ENCODE peak calls at places on chromosomes 2 and 18, in eight cellular contexts. E is lower leg skin, G is fibroblast of villous mesenchyme, S is kidney epithelial cell, Y is SJCRH30, N is A549, H is tibial artery, D is astrocyte of the spinal cord. T is an unnamed sample.

GRCh38 chr2:128603411-128603924 is 284.8 kb upstream of the HS6ST1 start:
- DNase-seq in N (no peak), G (no peak), S (no peak), H (no peak), D (no peak), E (no peak), Y (peak; percentile 24), T (no peak)

GRCh38 chr2:180075763-180076362 is 68.8 kb upstream of the CWC22 start:
- DNase-seq in D (no peak), E (no peak), H (no peak), S (no peak), Y (no peak), N (no peak), G (no peak), T (no peak)

GRCh38 chr2:44135771-44136170 is 32.9 kb upstream of the PPM1B start:
- DNase-seq in S (no peak), H (no peak), E (no peak), G (peak; percentile 81), Y (no peak), N (no peak), D (no peak), T (peak; percentile 51)

GRCh38 chr2:104944495-104944894 is 90.6 kb downstream of the POU3F3 start:
- DNase-seq in S (no peak), Y (peak; percentile 48), E (no peak), G (no peak), N (peak; percentile 3), D (peak; percentile 46), H (no peak), T (peak; percentile 12)

GRCh38 chr2:100935372-100935752 is 66.7 kb upstream of the RPL31 start:
- DNase-seq in N (no peak), S (no peak), G (peak; percentile 40), Y (no peak), D (peak; percentile 73), H (no peak), E (no peak), T (no peak)

GRCh38 chr2:132815522-132815921 is 145.5 kb upstream of the LYPD1 start:
- DNase-seq in H (no peak), N (no peak), S (peak; percentile 9), Y (no peak), D (peak; percentile 94), G (peak; percentile 39), E (no peak), T (peak; percentile 92)

GRCh38 chr2:241008711-241009121 is 10.3 kb downstream of the SNED1 start:
- DNase-seq in S (no peak), E (no peak), G (no peak), N (no peak), D (no peak), Y (no peak), H (no peak), T (no peak)

GRCh38 chr2:95728878-95729511 is 137.2 kb downstream of the TRIM43 start:
- DNase-seq in Y (peak; percentile 66), N (peak; percentile 8), G (peak; percentile 85), E (peak; percentile 77), S (peak; percentile 59), H (peak; percentile 65), D (peak; percentile 89), T (peak; percentile 92)

GRCh38 chr18:30142870-30143269 is 899.7 kb downstream of the DSC3 start:
- DNase-seq in E (no peak), H (no peak), G (no peak), S (no peak), Y (no peak), N (no peak), D (no peak), T (no peak)

GRCh38 chr18:25345432-25345831 is 6.5 kb downstream of the ZNF521 start:
- DNase-seq in D (no peak), Y (no peak), N (no peak), E (no peak), H (no peak), S (no peak), G (no peak), T (no peak)

GRCh38 chr2:42202299-42203008 is 33.3 kb downstream of the EML4 start:
- DNase-seq in N (no peak), E (no peak), D (no peak), Y (no peak), S (no peak), H (no peak), G (no peak), T (peak; percentile 66)

GRCh38 chr2:178962805-178963433 is 87.0 kb downstream of the CCDC141 start:
- DNase-seq in H (no peak), G (no peak), N (no peak), D (no peak), E (no peak), Y (no peak), S (no peak), T (no peak)
- H3K4me3 ChIP-seq in H (no peak overlapping the region), G (no peak overlapping the region), N (no peak overlapping the region), D (no peak overlapping the region), E (no peak overlapping the region), Y (no peak overlapping the region), S (no peak overlapping the region), T (no peak overlapping the region)

DNA sequence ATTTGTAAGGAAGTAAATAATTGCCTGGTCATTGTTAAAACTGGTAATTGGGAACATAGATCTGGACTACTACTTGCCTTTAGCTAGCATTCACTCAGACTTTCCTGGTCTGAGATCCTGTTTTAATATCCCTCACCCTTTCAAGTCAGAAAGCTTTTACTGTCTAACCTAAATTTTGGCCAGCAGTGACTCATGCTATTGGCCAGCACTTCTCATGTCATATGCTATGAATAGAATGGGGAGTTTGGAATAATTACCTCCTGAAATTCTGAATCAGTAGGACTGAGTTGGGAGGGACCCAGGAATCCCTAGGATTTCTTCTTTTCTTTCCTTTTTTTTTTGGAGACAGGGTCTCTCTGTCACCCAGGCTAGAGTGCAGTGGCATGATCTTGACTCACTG is 19.3 kb downstream of the STK36 start:
- DNase-seq in D (peak; percentile 35), E (no peak), S (no peak), H (no peak), Y (no peak), G (no peak), N (no peak), T (peak; percentile 17)
- H3K4me3 ChIP-seq in D (no peak overlapping the region), E (no peak overlapping the region), S (no peak overlapping the region), H (no peak overlapping the region), Y (no peak overlapping the region), G (no peak overlapping the region), N (no peak overlapping the region), T (no peak overlapping the region)

GRCh38 chr2:160380000-160380570 is 113.5 kb downstream of the RBMS1 start:
- DNase-seq in G (no peak), N (no peak), E (no peak), Y (no peak), D (no peak), S (no peak), H (no peak), T (no peak)

GRCh38 chr2:160377204-160377995 is 116.2 kb downstream of the RBMS1 start:
- DNase-seq in G (peak; percentile 53), S (no peak), N (no peak), H (no peak), Y (no peak), D (no peak), E (no peak), T (peak; percentile 71)

GRCh38 chr2:160380613-160381012 is 113.0 kb downstream of the RBMS1 start:
- DNase-seq in D (no peak), G (no peak), N (no peak), E (no peak), S (no peak), H (no peak), Y (no peak), T (no peak)

GRCh38 chr2:160381425-160381951 is 112.1 kb downstream of the RBMS1 start:
- DNase-seq in N (no peak), E (no peak), S (no peak), G (peak; percentile 70), D (no peak), Y (no peak), H (no peak), T (peak; percentile 73)

DNA sequence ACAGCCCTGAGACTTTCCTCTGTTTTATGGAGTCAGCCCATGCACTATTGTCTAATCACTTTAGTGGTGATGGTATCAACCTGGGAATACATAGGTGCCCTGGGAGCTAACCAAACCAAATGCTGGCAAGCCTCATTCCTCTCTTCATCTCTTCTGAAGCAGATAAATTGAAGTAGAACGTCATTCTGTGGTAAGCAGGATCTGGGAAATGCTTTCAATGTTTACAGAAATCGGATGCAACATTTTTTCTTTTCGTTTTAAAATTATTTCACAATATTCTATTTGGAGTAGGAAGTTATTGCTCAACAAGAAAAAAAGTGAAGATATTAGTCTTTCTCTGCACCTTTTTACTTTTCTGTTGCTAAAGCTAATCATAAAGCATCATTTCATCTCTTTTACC is 114.2 kb downstream of the RBMS1 start:
- DNase-seq in D (peak; percentile 65), N (no peak), Y (no peak), S (no peak), E (no peak), H (no peak), G (peak; percentile 98), T (peak; percentile 92)
- H3K4me3 ChIP-seq in D (no peak overlapping the region), N (no peak overlapping the region), Y (no peak overlapping the region), S (no peak overlapping the region), E (no peak overlapping the region), H (no peak overlapping the region), G (no peak overlapping the region), T (peak overlapping the region; percentile 13)

GRCh38 chr2:237672731-237673129 is 45.3 kb downstream of the LRRFIP1 start:
- DNase-seq in N (no peak), H (no peak), S (no peak), E (no peak), D (no peak), Y (no peak), G (no peak), T (no peak)

GRCh38 chr2:237674731-237675276 is 47.4 kb downstream of the LRRFIP1 start:
- DNase-seq in N (no peak), S (peak; percentile 70), H (peak; percentile 92), D (peak; percentile 73), G (peak; percentile 81), Y (peak; percentile 90), E (peak; percentile 88), T (peak; percentile 80)

GRCh38 chr2:237677951-237678481 is 50.6 kb downstream of the LRRFIP1 start:
- DNase-seq in E (no peak), Y (no peak), N (no peak), S (no peak), D (peak; percentile 71), G (peak; percentile 96), H (peak; percentile 65), T (peak; percentile 92)

GRCh38 chr2:237673130-237673921 is 45.9 kb downstream of the LRRFIP1 start:
- DNase-seq in H (peak; percentile 67), Y (peak; percentile 71), N (peak; percentile 78), S (no peak), E (peak; percentile 74), D (peak; percentile 64), G (peak; percentile 73), T (peak; percentile 65)

DNA sequence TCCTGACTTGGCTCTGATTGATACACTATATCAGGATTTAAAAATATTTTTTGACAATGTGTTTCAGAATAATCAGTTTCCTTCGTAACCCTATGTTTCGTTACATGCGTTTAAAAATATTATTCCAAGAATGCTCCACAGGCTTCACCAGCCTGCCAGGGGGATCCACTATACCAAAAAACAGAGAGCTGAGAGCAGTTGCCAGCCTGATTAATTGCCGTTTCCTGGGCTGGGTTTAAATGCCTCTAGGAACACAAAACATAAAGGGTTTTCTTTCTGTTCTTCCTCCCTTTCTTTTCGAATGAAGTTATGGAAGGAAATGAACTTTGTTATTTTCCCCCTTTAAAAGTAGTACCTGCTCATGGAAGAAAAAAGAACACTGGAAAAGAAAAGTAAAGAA is 47.9 kb downstream of the LRRFIP1 start:
- DNase-seq in D (no peak), E (no peak), G (no peak), S (no peak), N (no peak), H (no peak), Y (no peak), T (no peak)
- H3K4me3 ChIP-seq in D (no peak overlapping the region), E (no peak overlapping the region), G (no peak overlapping the region), S (peak overlapping the region; percentile 19), N (no peak overlapping the region), H (peak overlapping the region; percentile 38), Y (peak overlapping the region; percentile 44), T (peak overlapping the region; percentile 1)